ENCODE peak calls at places on chromosomes 12 and 14, in seven cellular contexts. F, A, G, D, S, Z and E are unnamed samples.
A peak's percentile ranks its signal among the peaks of the same experiment; 100 is the strongest.

GRCh38 chr12:65876898-65877721 is 52.8 kb downstream of the HMGA2 start:
- DNase-seq in F (peak; percentile 40), A (peak; percentile 85), G (no peak), D (no peak), S (no peak), Z (peak; percentile 41), E (no peak)

GRCh38 chr12:22617630-22618029 is 7.3 kb upstream of the ETNK1 start:
- DNase-seq in F (no peak), A (no peak), G (no peak), D (no peak), S (no peak), Z (no peak), E (peak; percentile 28)

GRCh38 chr12:131123817-131124216 is 170.1 kb downstream of the ADGRD1 start:
- DNase-seq in F (no peak), A (no peak), G (no peak), D (no peak), S (no peak), Z (no peak), E (no peak)

GRCh38 chr12:119512772-119513497 is 80.6 kb upstream of the TMEM233 start:
- DNase-seq in F (peak; percentile 23), A (no peak), G (no peak), D (no peak), S (peak; percentile 6), Z (no peak), E (peak; percentile 33)

GRCh38 chr14:23320584-23321571 is at the start of gene PABPN1:
- DNase-seq in F (peak; percentile 100), A (peak; percentile 99), G (peak; percentile 98), D (peak; percentile 94), S (peak; percentile 99), Z (peak; percentile 100), E (peak; percentile 99)

GRCh38 chr12:18998343-18999270 is 130.9 kb upstream of the PLEKHA5 start:
- DNase-seq in F (peak; percentile 88), A (no peak), G (no peak), D (no peak), S (no peak), Z (no peak), E (peak; percentile 21)

GRCh38 chr12:46752396-46752795 is 73.4 kb downstream of the SLC38A4 start:
- DNase-seq in F (peak; percentile 53), A (no peak), G (no peak), D (no peak), S (peak; percentile 5), Z (no peak), E (peak; percentile 5)

GRCh38 chr14:56491299-56492285 is 88.0 kb upstream of the TMEM260 start:
- DNase-seq in F (peak; percentile 42), A (no peak), G (peak; percentile 21), D (peak; percentile 11), S (peak; percentile 70), Z (no peak), E (peak; percentile 63)

GRCh38 chr12:39723831-39724230 is 104.2 kb upstream of the ABCD2 start:
- DNase-seq in F (peak; percentile 47), A (no peak), G (no peak), D (no peak), S (peak; percentile 27), Z (no peak), E (no peak)

GRCh38 chr14:29144598-29144997 is 378.0 kb downstream of the FOXG1 start:
- DNase-seq in F (peak; percentile 78), A (peak; percentile 33), G (no peak), D (no peak), S (no peak), Z (no peak), E (no peak)

GRCh38 chr12:104201238-104202001 is 14.2 kb upstream of the TXNRD1 start:
- DNase-seq in F (peak; percentile 69), A (no peak), G (peak; percentile 65), D (peak; percentile 24), S (peak; percentile 62), Z (peak; percentile 41), E (peak; percentile 60)

GRCh38 chr14:67705211-67705610 is 3.5 kb downstream of the RDH12 start:
- DNase-seq in F (no peak), A (no peak), G (no peak), D (no peak), S (no peak), Z (no peak), E (no peak)